ENCODE peak calls at places on chromosomes 12 and 14, in nine cellular contexts. One of them, this sample, is unnamed.

GRCh38 chr14:104282332-104283196 is 144.2 kb downstream of the KIF26A start:
- DNase-seq in K562: no peak
- DNase-seq in fibroblast of lung: no peak
- DNase-seq in tibial artery: peak; percentile 15
- DNase-seq in T-helper 2 cell: no peak
- DNase-seq in GM20000: no peak
- DNase-seq in NCI-H345: no peak
- DNase-seq in prostate gland: no peak
- DNase-seq in adipocyte: no peak
- DNase-seq in this sample: no peak

GRCh38 chr12:10607885-10608458 is 5.4 kb downstream of the MAGOHB start:
- DNase-seq in adipocyte: peak; percentile 44
- DNase-seq in fibroblast of lung: peak; percentile 27
- DNase-seq in NCI-H345: no peak
- DNase-seq in GM20000: no peak
- DNase-seq in T-helper 2 cell: no peak
- DNase-seq in tibial artery: no peak
- DNase-seq in K562: peak; percentile 10
- DNase-seq in prostate gland: no peak
- DNase-seq in this sample: no peak

GRCh38 chr14:54565236-54566151 is 1.4 kb upstream of the SAMD4A start:
- DNase-seq in adipocyte: peak; percentile 97
- DNase-seq in GM20000: peak; percentile 94
- DNase-seq in prostate gland: peak; percentile 91
- DNase-seq in tibial artery: peak; percentile 97
- DNase-seq in NCI-H345: peak; percentile 70
- DNase-seq in fibroblast of lung: peak; percentile 90
- DNase-seq in T-helper 2 cell: peak; percentile 74
- DNase-seq in K562: peak; percentile 82
- DNase-seq in this sample: peak; percentile 93

GRCh38 chr12:97169922-97170321 is 262.9 kb downstream of the NEDD1 start:
- DNase-seq in GM20000: no peak
- DNase-seq in fibroblast of lung: no peak
- DNase-seq in adipocyte: no peak
- DNase-seq in prostate gland: no peak
- DNase-seq in NCI-H345: no peak
- DNase-seq in tibial artery: no peak
- DNase-seq in T-helper 2 cell: no peak
- DNase-seq in K562: no peak
- DNase-seq in this sample: no peak

GRCh38 chr14:64698899-64699298 is 5.3 kb upstream of the PLEKHG3 start:
- DNase-seq in K562: no peak
- DNase-seq in fibroblast of lung: no peak
- DNase-seq in adipocyte: no peak
- DNase-seq in T-helper 2 cell: no peak
- DNase-seq in GM20000: no peak
- DNase-seq in tibial artery: peak; percentile 18
- DNase-seq in NCI-H345: no peak
- DNase-seq in prostate gland: no peak
- DNase-seq in this sample: peak; percentile 70

GRCh38 chr12:70920251-70920851 is at the start of gene PTPRR:
- DNase-seq in adipocyte: no peak
- DNase-seq in T-helper 2 cell: no peak
- DNase-seq in fibroblast of lung: no peak
- DNase-seq in NCI-H345: peak; percentile 63
- DNase-seq in GM20000: no peak
- DNase-seq in tibial artery: no peak
- DNase-seq in prostate gland: no peak
- DNase-seq in K562: no peak
- DNase-seq in this sample: no peak

GRCh38 chr14:84482256-84483071 is 1047.5 kb upstream of the FLRT2 start:
- DNase-seq in T-helper 2 cell: no peak
- DNase-seq in GM20000: no peak
- DNase-seq in K562: no peak
- DNase-seq in prostate gland: no peak
- DNase-seq in adipocyte: peak; percentile 74
- DNase-seq in fibroblast of lung: peak; percentile 61
- DNase-seq in tibial artery: no peak
- DNase-seq in NCI-H345: no peak
- DNase-seq in this sample: no peak

GRCh38 chr14:88614218-88614907 is 51.5 kb downstream of the ZC3H14 start:
- DNase-seq in tibial artery: no peak
- DNase-seq in NCI-H345: no peak
- DNase-seq in prostate gland: no peak
- DNase-seq in GM20000: peak; percentile 19
- DNase-seq in fibroblast of lung: peak; percentile 77
- DNase-seq in adipocyte: peak; percentile 78
- DNase-seq in K562: no peak
- DNase-seq in T-helper 2 cell: no peak
- DNase-seq in this sample: no peak

GRCh38 chr12:66693901-66694513 is 15.1 kb upstream of the GRIP1 start:
- DNase-seq in T-helper 2 cell: no peak
- DNase-seq in K562: peak; percentile 63
- DNase-seq in adipocyte: peak; percentile 87
- DNase-seq in GM20000: peak; percentile 41
- DNase-seq in fibroblast of lung: peak; percentile 78
- DNase-seq in tibial artery: no peak
- DNase-seq in NCI-H345: peak; percentile 71
- DNase-seq in prostate gland: peak; percentile 30
- DNase-seq in this sample: peak; percentile 19

GRCh38 chr12:24595652-24596235 is 353.2 kb downstream of the BCAT1 start:
- DNase-seq in K562: peak; percentile 5
- DNase-seq in fibroblast of lung: peak; percentile 32
- DNase-seq in T-helper 2 cell: no peak
- DNase-seq in NCI-H345: no peak
- DNase-seq in adipocyte: no peak
- DNase-seq in GM20000: no peak
- DNase-seq in tibial artery: no peak
- DNase-seq in prostate gland: no peak
- DNase-seq in this sample: no peak

GRCh38 chr12:70154960-70155589 is 88.2 kb upstream of the CNOT2 start:
- DNase-seq in tibial artery: no peak
- DNase-seq in adipocyte: no peak
- DNase-seq in GM20000: no peak
- DNase-seq in prostate gland: no peak
- DNase-seq in K562: no peak
- DNase-seq in NCI-H345: no peak
- DNase-seq in fibroblast of lung: peak; percentile 8
- DNase-seq in T-helper 2 cell: no peak
- DNase-seq in this sample: no peak

GRCh38 chr14:61322011-61322798 is 826 bp downstream of the PRKCH start:
- DNase-seq in prostate gland: peak; percentile 78
- DNase-seq in tibial artery: no peak
- DNase-seq in GM20000: no peak
- DNase-seq in T-helper 2 cell: peak; percentile 26
- DNase-seq in K562: no peak
- DNase-seq in NCI-H345: no peak
- DNase-seq in adipocyte: no peak
- DNase-seq in fibroblast of lung: no peak
- DNase-seq in this sample: peak; percentile 56

GRCh38 chr12:110269622-110270124 is 11.4 kb upstream of the ATP2A2 start:
- DNase-seq in NCI-H345: no peak
- DNase-seq in K562: peak; percentile 84
- DNase-seq in prostate gland: no peak
- DNase-seq in T-helper 2 cell: no peak
- DNase-seq in tibial artery: no peak
- DNase-seq in fibroblast of lung: peak; percentile 77
- DNase-seq in GM20000: no peak
- DNase-seq in adipocyte: peak; percentile 77
- DNase-seq in this sample: peak; percentile 35

GRCh38 chr12:54033980-54034783 is 1.3 kb downstream of the HOXC5 start:
- DNase-seq in T-helper 2 cell: no peak
- DNase-seq in fibroblast of lung: no peak
- DNase-seq in K562: no peak
- DNase-seq in GM20000: no peak
- DNase-seq in NCI-H345: no peak
- DNase-seq in prostate gland: no peak
- DNase-seq in adipocyte: peak; percentile 21
- DNase-seq in tibial artery: no peak
- DNase-seq in this sample: no peak

GRCh38 chr12:30448038-30448437 is 247.6 kb downstream of the IPO8 start:
- DNase-seq in GM20000: no peak
- DNase-seq in T-helper 2 cell: no peak
- DNase-seq in prostate gland: no peak
- DNase-seq in fibroblast of lung: no peak
- DNase-seq in tibial artery: no peak
- DNase-seq in adipocyte: no peak
- DNase-seq in NCI-H345: no peak
- DNase-seq in K562: no peak
- DNase-seq in this sample: no peak

GRCh38 chr14:102827716-102828115 is 50.5 kb downstream of the TRAF3 start:
- DNase-seq in K562: no peak
- DNase-seq in fibroblast of lung: peak; percentile 51
- DNase-seq in NCI-H345: peak; percentile 48
- DNase-seq in tibial artery: no peak
- DNase-seq in T-helper 2 cell: no peak
- DNase-seq in GM20000: no peak
- DNase-seq in prostate gland: no peak
- DNase-seq in adipocyte: no peak
- DNase-seq in this sample: no peak

GRCh38 chr12:48818831-48819590 is 715 bp downstream of the CACNB3 start:
- DNase-seq in tibial artery: no peak
- DNase-seq in K562: no peak
- DNase-seq in fibroblast of lung: no peak
- DNase-seq in GM20000: no peak
- DNase-seq in prostate gland: no peak
- DNase-seq in adipocyte: no peak
- DNase-seq in NCI-H345: no peak
- DNase-seq in T-helper 2 cell: no peak
- DNase-seq in this sample: peak; percentile 30

GRCh38 chr14:90993792-90994191 is 66.6 kb downstream of the RPS6KA5 start:
- DNase-seq in prostate gland: no peak
- DNase-seq in tibial artery: no peak
- DNase-seq in K562: no peak
- DNase-seq in GM20000: no peak
- DNase-seq in fibroblast of lung: no peak
- DNase-seq in T-helper 2 cell: no peak
- DNase-seq in adipocyte: no peak
- DNase-seq in NCI-H345: no peak
- DNase-seq in this sample: no peak

GRCh38 chr14:57938533-57938932 is 72.6 kb upstream of the SLC35F4 start:
- DNase-seq in fibroblast of lung: no peak
- DNase-seq in prostate gland: no peak
- DNase-seq in tibial artery: no peak
- DNase-seq in T-helper 2 cell: no peak
- DNase-seq in GM20000: no peak
- DNase-seq in K562: no peak
- DNase-seq in adipocyte: no peak
- DNase-seq in NCI-H345: no peak
- DNase-seq in this sample: no peak

GRCh38 chr12:51082561-51083139 is 746 bp downstream of the CSRNP2 start:
- DNase-seq in K562: no peak
- DNase-seq in prostate gland: peak; percentile 7
- DNase-seq in tibial artery: peak; percentile 25
- DNase-seq in NCI-H345: peak; percentile 0
- DNase-seq in T-helper 2 cell: no peak
- DNase-seq in fibroblast of lung: peak; percentile 46
- DNase-seq in GM20000: peak; percentile 12
- DNase-seq in adipocyte: peak; percentile 69
- DNase-seq in this sample: no peak

GRCh38 chr12:90790747-90791146 is 164.2 kb downstream of the CCER1 start:
- DNase-seq in fibroblast of lung: no peak
- DNase-seq in prostate gland: no peak
- DNase-seq in NCI-H345: no peak
- DNase-seq in T-helper 2 cell: no peak
- DNase-seq in K562: no peak
- DNase-seq in tibial artery: no peak
- DNase-seq in adipocyte: no peak
- DNase-seq in GM20000: no peak
- DNase-seq in this sample: no peak

GRCh38 chr12:106780010-106780625 is 5.6 kb downstream of the RIC8B start:
- DNase-seq in fibroblast of lung: no peak
- DNase-seq in NCI-H345: peak; percentile 2
- DNase-seq in adipocyte: peak; percentile 12
- DNase-seq in prostate gland: no peak
- DNase-seq in tibial artery: no peak
- DNase-seq in T-helper 2 cell: no peak
- DNase-seq in K562: peak; percentile 68
- DNase-seq in GM20000: no peak
- DNase-seq in this sample: no peak

GRCh38 chr14:99138999-99139865 is 132.8 kb downstream of the BCL11B start:
- DNase-seq in T-helper 2 cell: no peak
- DNase-seq in GM20000: no peak
- DNase-seq in adipocyte: no peak
- DNase-seq in NCI-H345: no peak
- DNase-seq in prostate gland: no peak
- DNase-seq in K562: no peak
- DNase-seq in fibroblast of lung: no peak
- DNase-seq in tibial artery: peak; percentile 7
- DNase-seq in this sample: no peak